ENCODE peak calls at places on chromosomes 12 and 14, in eight cellular contexts. S is NB4; O is ovary; A is stomach; L is psoas muscle; Y is uterus; T is heart right ventricle; F is CD8-positive, alpha-beta T cell. W is an unnamed sample.

GRCh38 chr14:31263485-31264133 is 56.0 kb upstream of the HECTD1 start:
- DNase-seq in S (no peak), O (peak), A (peak), L (peak), Y (peak), T (no peak), F (no peak), W (peak)

GRCh38 chr14:104788873-104789663 is 6.5 kb downstream of the AKT1 start:
- DNase-seq in S (no peak), O (no peak), A (no peak), L (no peak), Y (no peak), T (no peak), F (no peak), W (no peak)

GRCh38 chr14:101591121-101591520 is 29.8 kb downstream of the DIO3 start:
- DNase-seq in S (no peak), O (no peak), A (peak), L (no peak), Y (no peak), T (no peak), F (no peak), W (no peak)

GRCh38 chr14:51609251-51609986 is 42.3 kb upstream of the FRMD6 start:
- DNase-seq in S (no peak), O (no peak), A (no peak), L (no peak), Y (no peak), T (no peak), F (no peak), W (no peak)

GRCh38 chr12:51923506-51924365 is 16.4 kb downstream of the ACVRL1 start:
- DNase-seq in S (peak), O (no peak), A (peak), L (peak), Y (peak), T (peak), F (peak), W (no peak)

GRCh38 chr14:105933238-105933637 is 406.9 kb downstream of the TMEM121 start:
- DNase-seq in S (no peak), O (no peak), A (peak), L (no peak), Y (no peak), T (no peak), F (no peak), W (no peak)

GRCh38 chr14:94638961-94639817 is 27.0 kb downstream of the SERPINA3 start:
- DNase-seq in S (no peak), O (no peak), A (no peak), L (no peak), Y (no peak), T (no peak), F (no peak), W (no peak)

GRCh38 chr12:84508943-84509342 is 403.7 kb downstream of the SLC6A15 start:
- DNase-seq in S (peak), O (no peak), A (no peak), L (no peak), Y (peak), T (no peak), F (no peak), W (no peak)

GRCh38 chr12:532908-533565 is 73.3 kb downstream of the B4GALNT3 start:
- DNase-seq in S (no peak), O (no peak), A (no peak), L (no peak), Y (no peak), T (no peak), F (no peak), W (no peak)

GRCh38 chr14:77376380-77376770 is 519 bp downstream of the TMED8 start:
- DNase-seq in S (peak), O (peak), A (peak), L (peak), Y (peak), T (no peak), F (peak), W (peak)

GRCh38 chr12:15534870-15535269 is 212.6 kb downstream of the PTPRO start:
- DNase-seq in S (peak), O (no peak), A (no peak), L (no peak), Y (no peak), T (no peak), F (no peak), W (peak)

GRCh38 chr12:131461096-131461495 is 249.8 kb upstream of the SFSWAP start:
- DNase-seq in S (no peak), O (no peak), A (peak), L (no peak), Y (no peak), T (no peak), F (no peak), W (no peak)

GRCh38 chr14:104171029-104171697 is 32.8 kb downstream of the KIF26A start:
- DNase-seq in S (no peak), O (no peak), A (peak), L (no peak), Y (no peak), T (no peak), F (no peak), W (no peak)

GRCh38 chr14:79915411-79915810 is 295.9 kb downstream of the DIO2 start:
- DNase-seq in S (no peak), O (no peak), A (no peak), L (no peak), Y (no peak), T (no peak), F (no peak), W (no peak)

GRCh38 chr12:118033902-118034301 is 17.4 kb downstream of the RFC5 start:
- DNase-seq in S (no peak), O (no peak), A (no peak), L (no peak), Y (no peak), T (no peak), F (no peak), W (no peak)

GRCh38 chr14:37678916-37679315 is 83.5 kb downstream of the TTC6 start:
- DNase-seq in S (no peak), O (no peak), A (no peak), L (no peak), Y (no peak), T (no peak), F (no peak), W (no peak)

GRCh38 chr12:68884251-68884650 is 48.7 kb downstream of the CPM start:
- DNase-seq in S (no peak), O (no peak), A (no peak), L (no peak), Y (no peak), T (no peak), F (no peak), W (no peak)

GRCh38 chr14:41606249-41607118 is at the start of gene LRFN5:
- DNase-seq in S (no peak), O (peak), A (no peak), L (peak), Y (peak), T (peak), F (no peak), W (peak)

GRCh38 chr12:85835810-85836715 is at the start of gene RASSF9:
- DNase-seq in S (no peak), O (peak), A (peak), L (peak), Y (peak), T (peak), F (no peak), W (peak)

GRCh38 chr12:132695431-132695830 is 8.0 kb downstream of the PXMP2 start:
- DNase-seq in S (no peak), O (no peak), A (peak), L (no peak), Y (no peak), T (peak), F (no peak), W (no peak)

GRCh38 chr14:31377433-31377832 is 42.9 kb downstream of the HEATR5A start:
- DNase-seq in S (no peak), O (no peak), A (no peak), L (no peak), Y (no peak), T (no peak), F (no peak), W (no peak)

GRCh38 chr12:27555316-27555715 is 31.3 kb downstream of the PPFIBP1 start:
- DNase-seq in S (no peak), O (no peak), A (no peak), L (no peak), Y (no peak), T (no peak), F (no peak), W (no peak)

DNA sequence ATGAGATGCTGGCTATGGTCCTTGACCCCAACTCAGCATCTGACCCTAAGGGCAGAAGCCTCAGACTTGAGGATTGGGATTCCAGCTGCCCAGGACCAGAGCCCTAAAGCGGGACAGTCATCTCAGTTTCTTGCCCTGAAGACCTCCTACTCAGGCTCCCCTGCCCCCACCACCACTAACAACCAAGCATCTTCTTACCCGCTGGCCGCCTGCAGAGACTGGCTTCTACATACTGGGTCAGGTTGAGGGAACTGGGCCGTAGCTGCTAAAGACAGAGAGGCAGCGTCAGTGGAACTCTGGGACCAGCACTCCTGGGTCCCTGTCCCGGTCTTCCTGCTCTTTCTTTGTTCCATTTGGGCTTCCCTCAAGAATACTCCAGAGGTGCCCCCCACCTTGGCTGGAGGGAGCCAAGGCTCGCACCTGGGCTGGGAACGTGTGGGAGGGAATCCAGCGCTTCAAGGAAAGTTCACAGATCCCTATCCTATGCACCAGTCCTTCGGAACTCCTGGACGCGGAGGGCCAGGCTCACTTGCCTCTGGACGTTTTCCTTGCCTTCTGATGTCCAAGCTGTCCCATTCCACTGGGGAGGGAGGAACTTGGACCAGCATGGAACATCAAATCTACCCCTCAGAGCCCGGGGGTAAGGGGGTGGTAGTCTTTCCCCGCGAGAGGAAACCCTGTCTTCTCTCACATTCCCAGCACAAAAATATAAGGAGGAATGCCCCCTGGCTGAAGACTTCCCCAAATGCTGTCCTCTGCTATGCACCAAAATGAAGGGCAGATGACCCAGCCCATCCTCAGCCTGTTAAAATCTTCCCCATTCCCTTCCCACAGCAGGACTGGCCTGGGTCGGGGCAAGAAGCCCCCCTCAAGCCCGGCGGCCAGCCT is 794 bp downstream of the RARG start:
- DNase-seq in S (no peak), O (no peak), A (no peak), L (no peak), Y (no peak), T (no peak), F (no peak), W (no peak)
- TF ChIP-seq CTCF in S (no peak), O (no peak), A (no peak), L (no peak), Y (no peak), T (no peak), F (no peak), W (no peak)

GRCh38 chr12:48853228-48853688 is 1.3 kb upstream of the DDX23 start:
- DNase-seq in S (peak), O (peak), A (peak), L (peak), Y (peak), T (peak), F (peak), W (peak)
- H3K4me3 ChIP-seq in S (peak), O (peak), A (peak), L (peak), Y (peak), T (peak), F (peak), W (peak)

DNA sequence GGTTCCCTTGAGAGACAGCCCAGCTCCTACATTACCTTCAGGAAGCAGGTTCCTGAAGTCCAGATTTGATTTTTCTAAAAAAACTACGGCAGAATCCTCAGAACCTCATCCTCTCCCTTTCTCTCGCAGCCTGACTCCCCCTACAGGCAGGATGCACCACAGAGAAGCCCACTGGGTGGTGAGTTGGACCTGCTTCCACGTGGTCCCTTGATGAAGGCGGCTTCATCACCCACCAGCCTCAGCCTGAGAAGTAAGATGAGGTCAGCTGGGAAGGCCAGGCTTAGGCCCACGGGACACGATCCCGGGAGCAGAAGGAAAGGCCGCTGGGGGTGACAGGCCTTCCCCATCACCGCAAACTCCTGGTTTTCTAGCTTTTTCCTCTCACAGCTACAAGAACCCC is 83.0 kb downstream of the ACTN1 start:
- DNase-seq in S (no peak), O (no peak), A (no peak), L (no peak), Y (no peak), T (no peak), F (no peak), W (no peak)
- TF ChIP-seq CTCF in S (peak), O (no peak), A (no peak), L (no peak), Y (no peak), T (no peak), F (no peak), W (no peak)

DNA sequence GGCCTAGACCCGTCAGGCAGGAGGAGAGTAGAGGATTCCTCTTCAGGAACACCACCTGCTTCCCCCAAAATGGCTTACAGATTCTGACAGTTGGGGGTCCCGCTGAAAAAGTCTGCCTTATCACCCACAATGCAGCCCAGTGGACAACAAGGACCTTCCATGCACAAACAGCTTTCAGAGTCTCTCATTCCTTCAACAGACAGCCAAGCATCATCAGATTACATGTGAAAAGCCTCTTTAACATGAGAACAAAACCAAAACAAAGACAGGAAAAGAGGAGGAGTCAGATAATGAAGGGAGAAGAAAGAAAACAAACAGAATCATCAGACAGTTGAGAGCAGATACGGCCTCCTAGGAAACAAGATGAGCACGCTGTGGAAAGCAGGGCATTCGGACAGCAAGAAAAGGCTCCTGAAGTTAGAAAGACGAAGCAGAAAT is 18.3 kb downstream of the KCTD10 start:
- DNase-seq in S (no peak), O (no peak), A (no peak), L (no peak), Y (no peak), T (no peak), F (no peak), W (no peak)
- H3K4me3 ChIP-seq in S (no peak), O (no peak), A (no peak), L (no peak), Y (no peak), T (no peak), F (no peak), W (no peak)

DNA sequence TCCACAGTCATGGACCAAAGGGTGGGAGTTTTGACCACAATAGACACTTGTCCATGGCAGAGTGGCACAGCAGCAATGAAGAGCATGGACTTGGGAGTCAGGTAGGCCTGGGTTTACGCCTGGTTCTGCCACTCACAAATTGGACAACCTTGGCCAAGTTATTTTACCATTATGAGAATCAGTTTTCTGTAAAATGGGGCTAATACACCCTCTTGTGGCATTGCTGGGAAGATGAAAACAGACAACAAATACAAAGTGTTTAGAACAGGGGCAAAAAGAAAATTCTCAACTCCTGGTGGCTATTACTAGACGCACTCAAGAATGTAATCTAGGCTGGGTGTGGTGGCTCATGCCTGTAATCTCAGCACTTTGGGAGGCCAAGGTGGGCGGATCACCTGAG is 2.6 kb downstream of the C12orf43 start:
- DNase-seq in S (no peak), O (no peak), A (no peak), L (no peak), Y (no peak), T (no peak), F (no peak), W (no peak)
- TF ChIP-seq CTCF in S (no peak), O (no peak), A (no peak), L (no peak), Y (no peak), T (no peak), F (no peak), W (no peak)

GRCh38 chr14:90383126-90383730 is 13.6 kb upstream of the CALM1 start:
- DNase-seq in S (peak), O (peak), A (peak), L (peak), Y (peak), T (peak), F (peak), W (peak)
- H3K4me3 ChIP-seq in S (peak), O (peak), A (peak), L (peak), Y (peak), T (peak), F (peak), W (peak)

GRCh38 chr14:95679995-95680735 is 6.1 kb upstream of the TCL1B start:
- DNase-seq in S (no peak), O (no peak), A (no peak), L (no peak), Y (no peak), T (no peak), F (no peak), W (no peak)

GRCh38 chr14:95685978-95686922 is at the start of gene TCL1B:
- DNase-seq in S (no peak), O (no peak), A (no peak), L (no peak), Y (no peak), T (no peak), F (no peak), W (no peak)

GRCh38 chr14:95681153-95681552 is 5.1 kb upstream of the TCL1B start:
- DNase-seq in S (no peak), O (no peak), A (no peak), L (no peak), Y (no peak), T (no peak), F (no peak), W (no peak)

GRCh38 chr14:95686935-95687334 is 709 bp downstream of the TCL1B start:
- DNase-seq in S (no peak), O (no peak), A (no peak), L (no peak), Y (no peak), T (no peak), F (no peak), W (no peak)

DNA sequence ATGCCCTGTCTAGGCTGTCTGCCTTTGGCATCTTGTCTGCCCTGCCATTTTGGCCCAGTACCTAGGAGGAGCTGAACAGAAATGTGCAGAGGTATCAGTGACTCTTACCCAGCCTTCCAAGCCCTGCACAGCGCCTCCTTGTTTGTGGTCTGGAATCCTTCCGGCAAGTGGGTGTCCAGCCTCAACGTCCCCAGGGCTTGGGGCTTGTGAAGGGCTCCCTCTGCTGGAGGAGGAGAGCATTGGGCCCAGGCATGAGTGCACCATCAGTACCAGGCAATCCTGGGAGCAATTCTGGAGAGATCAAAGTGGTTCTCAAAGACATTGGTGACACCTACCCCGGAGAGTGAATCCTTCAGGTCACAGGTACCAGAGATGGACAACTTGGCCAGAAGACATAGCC is 2.4 kb upstream of the TCL1B start:
- DNase-seq in S (peak), O (no peak), A (peak), L (no peak), Y (no peak), T (no peak), F (peak), W (no peak)
- TF ChIP-seq CTCF in S (peak), O (no peak), A (peak), L (peak), Y (no peak), T (peak), F (peak), W (peak)

DNA sequence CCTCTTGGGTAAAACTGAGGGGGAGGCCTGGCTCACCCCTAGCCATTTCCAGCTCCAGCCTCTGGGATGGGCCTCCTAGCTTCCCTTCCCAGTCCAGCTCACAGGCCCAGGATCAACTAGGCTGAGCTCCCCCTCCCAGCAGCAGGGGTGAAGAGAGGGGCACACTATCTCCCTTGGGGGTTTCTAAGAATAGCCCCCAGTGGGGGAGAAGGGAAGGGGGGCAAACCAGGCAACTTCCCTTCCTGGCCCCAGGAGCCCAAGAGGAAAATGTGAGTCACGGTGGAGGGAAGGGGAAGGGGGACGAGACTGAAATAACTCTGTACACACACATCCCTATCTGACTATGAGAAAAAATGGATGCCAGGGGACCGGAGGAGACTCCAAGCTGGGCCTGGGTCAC is 9.0 kb downstream of the ADCY6 start:
- DNase-seq in S (peak), O (peak), A (no peak), L (no peak), Y (peak), T (peak), F (no peak), W (no peak)
- H3K4me3 ChIP-seq in S (no peak), O (no peak), A (no peak), L (no peak), Y (no peak), T (no peak), F (no peak), W (no peak)

GRCh38 chr12:7047318-7047717 is 13.2 kb upstream of the C1S start:
- DNase-seq in S (no peak), O (no peak), A (no peak), L (no peak), Y (no peak), T (no peak), F (no peak), W (no peak)

GRCh38 chr12:7045913-7046312 is 14.6 kb upstream of the C1S start:
- DNase-seq in S (peak), O (no peak), A (no peak), L (no peak), Y (no peak), T (no peak), F (no peak), W (no peak)

GRCh38 chr12:7042847-7043246 is 17.7 kb upstream of the C1S start:
- DNase-seq in S (peak), O (no peak), A (no peak), L (no peak), Y (no peak), T (no peak), F (no peak), W (no peak)

GRCh38 chr12:7046383-7047143 is 14.0 kb upstream of the C1S start:
- DNase-seq in S (no peak), O (no peak), A (no peak), L (no peak), Y (no peak), T (no peak), F (no peak), W (no peak)
- TF ChIP-seq CTCF in S (no peak), O (no peak), A (no peak), L (no peak), Y (no peak), T (no peak), F (no peak), W (no peak)

W was measured in adrenal gland.